ENCODE peak calls at places on chromosomes 4 and X, in five cellular contexts. One of them, this sample, is unnamed.

GRCh38 chrX:104445591-104445990 is 120.4 kb upstream of the IL1RAPL2 start:
- DNase-seq in T-helper 2 cell: no peak
- DNase-seq in stomach: no peak
- DNase-seq in SK-N-SH: no peak
- DNase-seq in ELR: no peak
- DNase-seq in this sample: no peak

GRCh38 chr4:25092139-25092538 is 61.4 kb upstream of the LGI2 start:
- DNase-seq in T-helper 2 cell: no peak
- DNase-seq in ELR: no peak
- DNase-seq in SK-N-SH: no peak
- DNase-seq in stomach: no peak
- DNase-seq in this sample: no peak

GRCh38 chrX:108018659-108019381 is 26.0 kb upstream of the VSIG1 start:
- DNase-seq in stomach: no peak
- DNase-seq in SK-N-SH: no peak
- DNase-seq in ELR: no peak
- DNase-seq in T-helper 2 cell: peak
- DNase-seq in this sample: no peak

GRCh38 chr4:40562208-40562607 is 67.5 kb downstream of the RBM47 start:
- DNase-seq in stomach: no peak
- DNase-seq in SK-N-SH: no peak
- DNase-seq in T-helper 2 cell: no peak
- DNase-seq in ELR: no peak
- DNase-seq in this sample: no peak

GRCh38 chr4:1583051-1583785 is 100.9 kb downstream of the FAM53A start:
- DNase-seq in ELR: no peak
- DNase-seq in SK-N-SH: no peak
- DNase-seq in stomach: no peak
- DNase-seq in T-helper 2 cell: no peak
- DNase-seq in this sample: peak

GRCh38 chrX:130105226-130105625 is 5.1 kb downstream of the ELF4 start:
- DNase-seq in ELR: no peak
- DNase-seq in SK-N-SH: no peak
- DNase-seq in stomach: no peak
- DNase-seq in T-helper 2 cell: no peak
- DNase-seq in this sample: no peak

GRCh38 chr4:188403272-188403671 is 264.0 kb downstream of the TRIML1 start:
- DNase-seq in T-helper 2 cell: no peak
- DNase-seq in SK-N-SH: peak
- DNase-seq in ELR: no peak
- DNase-seq in stomach: no peak
- DNase-seq in this sample: no peak

GRCh38 chrX:154411981-154412340 is 622 bp downstream of the TAFAZZIN start:
- DNase-seq in ELR: peak
- DNase-seq in SK-N-SH: peak
- DNase-seq in T-helper 2 cell: peak
- DNase-seq in stomach: peak
- DNase-seq in this sample: peak

GRCh38 chrX:118974088-118974907 is at the start of gene LONRF3:
- DNase-seq in stomach: peak
- DNase-seq in SK-N-SH: peak
- DNase-seq in T-helper 2 cell: peak
- DNase-seq in ELR: peak
- DNase-seq in this sample: peak

GRCh38 chr4:85402371-85402770 is 72.6 kb upstream of the ARHGAP24 start:
- DNase-seq in SK-N-SH: no peak
- DNase-seq in stomach: no peak
- DNase-seq in T-helper 2 cell: no peak
- DNase-seq in ELR: peak
- DNase-seq in this sample: no peak

GRCh38 chrX:84717344-84717743 is 215.1 kb upstream of the HDX start:
- DNase-seq in SK-N-SH: no peak
- DNase-seq in stomach: no peak
- DNase-seq in T-helper 2 cell: no peak
- DNase-seq in ELR: no peak
- DNase-seq in this sample: no peak

GRCh38 chr4:75598390-75598789 is 31.9 kb downstream of the CDKL2 start:
- DNase-seq in SK-N-SH: no peak
- DNase-seq in ELR: peak
- DNase-seq in T-helper 2 cell: peak
- DNase-seq in stomach: no peak
- DNase-seq in this sample: no peak

GRCh38 chr4:657338-658030 is 16.6 kb downstream of the ATP5ME start:
- DNase-seq in SK-N-SH: no peak
- DNase-seq in ELR: no peak
- DNase-seq in stomach: no peak
- DNase-seq in T-helper 2 cell: no peak
- DNase-seq in this sample: no peak

GRCh38 chr4:124151031-124151430 is 561.5 kb downstream of the ANKRD50 start:
- DNase-seq in ELR: no peak
- DNase-seq in T-helper 2 cell: no peak
- DNase-seq in stomach: no peak
- DNase-seq in SK-N-SH: no peak
- DNase-seq in this sample: no peak

GRCh38 chrX:110866421-110866820 is 70.8 kb upstream of the CHRDL1 start:
- DNase-seq in SK-N-SH: no peak
- DNase-seq in stomach: no peak
- DNase-seq in ELR: no peak
- DNase-seq in T-helper 2 cell: no peak
- DNase-seq in this sample: no peak

GRCh38 chrX:115650916-115651315 is 89.9 kb downstream of the PLS3 start:
- DNase-seq in ELR: peak
- DNase-seq in SK-N-SH: peak
- DNase-seq in stomach: peak
- DNase-seq in T-helper 2 cell: no peak
- DNase-seq in this sample: peak

This sample was measured in nephron progenitor cell.